ENCODE peak calls at places on chromosomes 12 and 14, in seven cellular contexts. One of them, this sample, is unnamed.
A peak's percentile ranks its signal among the peaks of the same experiment; 100 is the strongest.

GRCh38 chr12:77571127-77571526 is 259.6 kb upstream of the NAV3 start:
- DNase-seq in brain microvascular endothelial cell: no peak
- DNase-seq in thoracic aorta: no peak
- DNase-seq in tibial artery: no peak
- DNase-seq in NB4: no peak
- DNase-seq in MM.1S: no peak
- DNase-seq in pancreas: no peak
- DNase-seq in this sample: no peak

GRCh38 chr12:127829974-127830543 is 436.9 kb upstream of the TMEM132C start:
- DNase-seq in brain microvascular endothelial cell: no peak
- DNase-seq in thoracic aorta: no peak
- DNase-seq in tibial artery: no peak
- DNase-seq in NB4: no peak
- DNase-seq in MM.1S: no peak
- DNase-seq in pancreas: no peak
- DNase-seq in this sample: no peak

GRCh38 chr12:47885012-47885501 is 19.7 kb downstream of the VDR start:
- DNase-seq in brain microvascular endothelial cell: no peak
- DNase-seq in thoracic aorta: no peak
- DNase-seq in tibial artery: no peak
- DNase-seq in NB4: peak; percentile 45
- DNase-seq in MM.1S: no peak
- DNase-seq in pancreas: no peak
- DNase-seq in this sample: no peak

GRCh38 chr12:99253068-99253467 is 394.5 kb upstream of the GARIN6 start:
- DNase-seq in brain microvascular endothelial cell: no peak
- DNase-seq in thoracic aorta: no peak
- DNase-seq in tibial artery: no peak
- DNase-seq in NB4: peak; percentile 10
- DNase-seq in MM.1S: peak; percentile 36
- DNase-seq in pancreas: no peak
- DNase-seq in this sample: no peak

GRCh38 chr12:106227641-106228319 is 20.0 kb downstream of the CKAP4 start:
- DNase-seq in brain microvascular endothelial cell: no peak
- DNase-seq in thoracic aorta: no peak
- DNase-seq in tibial artery: no peak
- DNase-seq in NB4: peak; percentile 55
- DNase-seq in MM.1S: no peak
- DNase-seq in pancreas: no peak
- DNase-seq in this sample: no peak

GRCh38 chr12:105961821-105962671 is 176.7 kb downstream of the NUAK1 start:
- DNase-seq in brain microvascular endothelial cell: no peak
- DNase-seq in thoracic aorta: no peak
- DNase-seq in tibial artery: no peak
- DNase-seq in NB4: no peak
- DNase-seq in MM.1S: no peak
- DNase-seq in pancreas: no peak
- DNase-seq in this sample: no peak

GRCh38 chr12:39127401-39127800 is 222.0 kb upstream of the CPNE8 start:
- DNase-seq in brain microvascular endothelial cell: no peak
- DNase-seq in thoracic aorta: no peak
- DNase-seq in tibial artery: no peak
- DNase-seq in NB4: no peak
- DNase-seq in MM.1S: no peak
- DNase-seq in pancreas: no peak
- DNase-seq in this sample: no peak

GRCh38 chr12:93804392-93805179 is 127.4 kb downstream of the CRADD start:
- DNase-seq in brain microvascular endothelial cell: no peak
- DNase-seq in thoracic aorta: no peak
- DNase-seq in tibial artery: no peak
- DNase-seq in NB4: no peak
- DNase-seq in MM.1S: no peak
- DNase-seq in pancreas: no peak
- DNase-seq in this sample: no peak

GRCh38 chr14:23219075-23219474 is 18.7 kb upstream of the RNF212B start:
- DNase-seq in brain microvascular endothelial cell: no peak
- DNase-seq in thoracic aorta: no peak
- DNase-seq in tibial artery: no peak
- DNase-seq in NB4: no peak
- DNase-seq in MM.1S: no peak
- DNase-seq in pancreas: no peak
- DNase-seq in this sample: no peak

GRCh38 chr14:59829941-59830734 is 40.4 kb downstream of the RTN1 start:
- DNase-seq in brain microvascular endothelial cell: peak; percentile 39
- DNase-seq in thoracic aorta: no peak
- DNase-seq in tibial artery: no peak
- DNase-seq in NB4: no peak
- DNase-seq in MM.1S: no peak
- DNase-seq in pancreas: no peak
- DNase-seq in this sample: no peak

GRCh38 chr14:66696326-66696725 is 188.4 kb downstream of the GPHN start:
- DNase-seq in brain microvascular endothelial cell: no peak
- DNase-seq in thoracic aorta: no peak
- DNase-seq in tibial artery: no peak
- DNase-seq in NB4: no peak
- DNase-seq in MM.1S: no peak
- DNase-seq in pancreas: no peak
- DNase-seq in this sample: no peak

GRCh38 chr14:69643430-69644200 is 32.2 kb downstream of the SUSD6 start:
- DNase-seq in brain microvascular endothelial cell: peak; percentile 53
- DNase-seq in thoracic aorta: no peak
- DNase-seq in tibial artery: no peak
- DNase-seq in NB4: peak; percentile 52
- DNase-seq in MM.1S: no peak
- DNase-seq in pancreas: peak; percentile 90
- DNase-seq in this sample: no peak

GRCh38 chr12:126617312-126617711 is 1552.1 kb downstream of the AACS start:
- DNase-seq in brain microvascular endothelial cell: no peak
- DNase-seq in thoracic aorta: no peak
- DNase-seq in tibial artery: no peak
- DNase-seq in NB4: peak; percentile 42
- DNase-seq in MM.1S: peak; percentile 7
- DNase-seq in pancreas: no peak
- DNase-seq in this sample: no peak

GRCh38 chr12:119699199-119699765 is 31.3 kb downstream of the PRKAB1 start:
- DNase-seq in brain microvascular endothelial cell: no peak
- DNase-seq in thoracic aorta: no peak
- DNase-seq in tibial artery: no peak
- DNase-seq in NB4: no peak
- DNase-seq in MM.1S: no peak
- DNase-seq in pancreas: no peak
- DNase-seq in this sample: no peak

GRCh38 chr12:3603576-3603975 is 112.6 kb downstream of the PRMT8 start:
- DNase-seq in brain microvascular endothelial cell: no peak
- DNase-seq in thoracic aorta: no peak
- DNase-seq in tibial artery: no peak
- DNase-seq in NB4: no peak
- DNase-seq in MM.1S: no peak
- DNase-seq in pancreas: no peak
- DNase-seq in this sample: no peak

GRCh38 chr12:121872546-121873223 is 14.0 kb upstream of the HPD start:
- DNase-seq in brain microvascular endothelial cell: peak; percentile 84
- DNase-seq in thoracic aorta: no peak
- DNase-seq in tibial artery: no peak
- DNase-seq in NB4: no peak
- DNase-seq in MM.1S: no peak
- DNase-seq in pancreas: no peak
- DNase-seq in this sample: no peak

GRCh38 chr14:75025876-75026275 is 23.2 kb downstream of the EIF2B2 start:
- DNase-seq in brain microvascular endothelial cell: no peak
- DNase-seq in thoracic aorta: no peak
- DNase-seq in tibial artery: no peak
- DNase-seq in NB4: no peak
- DNase-seq in MM.1S: no peak
- DNase-seq in pancreas: no peak
- DNase-seq in this sample: no peak

GRCh38 chr14:75025082-75025481 is 22.4 kb downstream of the EIF2B2 start:
- DNase-seq in brain microvascular endothelial cell: peak; percentile 65
- DNase-seq in thoracic aorta: no peak
- DNase-seq in tibial artery: no peak
- DNase-seq in NB4: peak; percentile 14
- DNase-seq in MM.1S: no peak
- DNase-seq in pancreas: no peak
- DNase-seq in this sample: no peak

GRCh38 chr14:75018684-75019083 is 16.0 kb downstream of the EIF2B2 start:
- DNase-seq in brain microvascular endothelial cell: no peak
- DNase-seq in thoracic aorta: no peak
- DNase-seq in tibial artery: no peak
- DNase-seq in NB4: no peak
- DNase-seq in MM.1S: no peak
- DNase-seq in pancreas: peak; percentile 56
- DNase-seq in this sample: no peak

GRCh38 chr14:75023108-75023507 is 20.4 kb downstream of the EIF2B2 start:
- DNase-seq in brain microvascular endothelial cell: no peak
- DNase-seq in thoracic aorta: no peak
- DNase-seq in tibial artery: no peak
- DNase-seq in NB4: no peak
- DNase-seq in MM.1S: no peak
- DNase-seq in pancreas: no peak
- DNase-seq in this sample: no peak

GRCh38 chr14:75022655-75023054 is 19.9 kb downstream of the EIF2B2 start:
- DNase-seq in brain microvascular endothelial cell: no peak
- DNase-seq in thoracic aorta: no peak
- DNase-seq in tibial artery: no peak
- DNase-seq in NB4: peak; percentile 28
- DNase-seq in MM.1S: no peak
- DNase-seq in pancreas: no peak
- DNase-seq in this sample: no peak
- TF ChIP-seq CTCF in brain microvascular endothelial cell: peak; percentile 70
- TF ChIP-seq CTCF in thoracic aorta: peak; percentile 40
- TF ChIP-seq CTCF in tibial artery: peak; percentile 42
- TF ChIP-seq CTCF in NB4: peak; percentile 45
- TF ChIP-seq CTCF in MM.1S: peak; percentile 7
- TF ChIP-seq CTCF in pancreas: no peak
- TF ChIP-seq CTCF in this sample: peak; percentile 39

DNA sequence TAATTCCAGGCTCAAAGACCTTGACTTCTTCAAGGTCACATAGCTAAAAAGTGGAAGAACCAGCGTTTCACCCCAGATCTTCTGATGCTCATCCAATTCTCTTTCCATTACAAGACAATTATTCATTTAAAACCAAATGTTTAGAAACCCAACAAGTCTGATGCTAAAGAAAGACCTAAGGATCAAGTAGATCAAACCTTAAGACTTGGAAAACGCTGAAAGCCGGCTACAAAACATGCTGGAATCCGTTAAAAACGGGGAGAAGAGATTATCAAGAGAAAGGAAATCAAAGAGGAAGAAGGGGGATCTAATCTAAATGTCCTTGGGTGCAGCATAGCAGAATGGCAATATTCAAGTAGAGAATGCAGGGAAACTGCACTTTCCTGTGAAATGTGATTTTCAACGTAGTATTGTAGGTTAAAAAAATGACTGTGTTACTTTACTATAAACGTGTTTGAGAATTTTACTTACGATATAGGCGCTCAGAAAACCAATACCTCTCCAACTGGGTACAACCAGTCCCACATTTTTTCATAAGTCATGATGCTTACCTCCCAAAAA is 1.3 kb downstream of the PPP1R13B start:
- DNase-seq in brain microvascular endothelial cell: no peak
- DNase-seq in thoracic aorta: no peak
- DNase-seq in tibial artery: no peak
- DNase-seq in NB4: no peak
- DNase-seq in MM.1S: no peak
- DNase-seq in pancreas: no peak
- DNase-seq in this sample: no peak
- H3K4me3 ChIP-seq in brain microvascular endothelial cell: peak overlapping the region; percentile 64
- H3K4me3 ChIP-seq in thoracic aorta: peak overlapping the region; percentile 92
- H3K4me3 ChIP-seq in tibial artery: peak overlapping the region; percentile 54
- H3K4me3 ChIP-seq in NB4: no peak overlapping the region
- H3K4me3 ChIP-seq in MM.1S: peak overlapping the region; percentile 59
- H3K4me3 ChIP-seq in pancreas: peak overlapping the region; percentile 59
- H3K4me3 ChIP-seq in this sample: peak overlapping the region; percentile 69

DNA sequence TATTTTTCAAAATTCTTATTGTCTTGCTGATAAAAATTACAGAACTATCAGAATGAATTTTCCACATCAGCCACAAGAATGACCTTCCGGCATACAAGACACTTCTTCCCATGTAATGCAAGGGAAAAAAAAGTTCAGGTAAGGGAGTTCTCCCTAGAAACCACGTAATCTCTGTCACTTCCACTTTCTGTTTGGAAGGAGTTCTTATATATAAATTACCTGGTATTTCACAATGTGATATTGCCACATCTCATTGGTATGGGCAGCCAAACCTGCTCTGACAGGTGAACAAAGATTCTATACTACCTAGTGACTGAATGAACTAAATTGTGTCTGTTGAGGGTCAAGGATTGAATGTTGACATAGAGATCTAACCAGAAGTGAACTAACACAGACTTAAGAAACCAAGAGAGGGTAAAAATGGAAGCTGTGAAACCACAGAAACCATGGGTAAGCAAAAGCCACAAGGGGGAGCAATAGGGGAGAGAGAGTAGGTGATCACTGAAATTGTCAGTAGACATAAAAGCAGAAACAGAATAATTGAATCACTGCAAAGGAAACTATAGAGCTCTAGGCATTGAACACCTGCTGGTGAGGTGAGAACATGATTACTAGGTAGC is 161.3 kb downstream of the RPL10L start:
- DNase-seq in brain microvascular endothelial cell: peak; percentile 24
- DNase-seq in thoracic aorta: no peak
- DNase-seq in tibial artery: no peak
- DNase-seq in NB4: peak; percentile 59
- DNase-seq in MM.1S: peak; percentile 71
- DNase-seq in pancreas: no peak
- DNase-seq in this sample: no peak
- TF ChIP-seq CTCF in brain microvascular endothelial cell: peak; percentile 68
- TF ChIP-seq CTCF in thoracic aorta: no peak
- TF ChIP-seq CTCF in tibial artery: no peak
- TF ChIP-seq CTCF in NB4: peak; percentile 60
- TF ChIP-seq CTCF in MM.1S: peak; percentile 56
- TF ChIP-seq CTCF in pancreas: no peak
- TF ChIP-seq CTCF in this sample: peak; percentile 33

DNA sequence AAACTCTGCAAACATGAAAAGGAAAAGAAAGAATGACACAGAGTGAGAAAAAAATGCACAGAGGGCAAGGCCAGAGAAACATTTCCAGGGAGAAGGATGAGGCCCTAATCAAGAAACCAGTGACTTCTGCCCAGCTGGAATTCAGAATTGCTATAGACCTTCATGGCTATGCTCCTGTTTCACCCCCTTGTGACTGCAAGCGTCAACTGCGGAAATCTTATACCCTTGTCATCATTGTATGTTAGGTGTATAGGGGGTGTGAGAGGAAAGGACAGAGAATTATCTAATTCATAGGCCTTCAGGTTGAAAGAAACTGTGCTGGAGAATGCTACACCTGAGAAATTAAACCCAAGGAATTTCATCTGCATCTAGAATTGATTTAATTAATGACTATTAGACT is 117.5 kb downstream of the SLC25A21 start:
- DNase-seq in brain microvascular endothelial cell: no peak
- DNase-seq in thoracic aorta: no peak
- DNase-seq in tibial artery: no peak
- DNase-seq in NB4: no peak
- DNase-seq in MM.1S: no peak
- DNase-seq in pancreas: no peak
- DNase-seq in this sample: no peak
- H3K4me3 ChIP-seq in brain microvascular endothelial cell: no peak overlapping the region
- H3K4me3 ChIP-seq in thoracic aorta: no peak overlapping the region
- H3K4me3 ChIP-seq in tibial artery: no peak overlapping the region
- H3K4me3 ChIP-seq in NB4: no peak overlapping the region
- H3K4me3 ChIP-seq in MM.1S: no peak overlapping the region
- H3K4me3 ChIP-seq in pancreas: no peak overlapping the region
- H3K4me3 ChIP-seq in this sample: no peak overlapping the region

This sample was measured in GM12864.